ENCODE peak calls at places on chromosomes 13 and 19, in six cellular contexts. H is stimulated activated CD8-positive, alpha-beta memory T cell treated with anti-CD3 and anti-CD28 coated beads, Interleukin-15, amount 100 ng/mL, for 1 hour; F is T-helper 9 cell; P is putamen; Q is astrocyte of the spinal cord; A is astrocyte of the hippocampus. Z is an unnamed sample.

GRCh38 chr13:109154546-109154945 is 525.1 kb downstream of the MYO16 start:
- DNase-seq in P (no peak), F (no peak), A (no peak), H (no peak), Q (no peak), Z (no peak)

GRCh38 chr19:33373701-33374405 is at the start of gene CEBPG:
- DNase-seq in F (peak; percentile 56), P (no peak), H (no peak), Q (peak; percentile 54), A (peak; percentile 84), Z (peak; percentile 81)

GRCh38 chr13:65236841-65237418 is 1993.2 kb downstream of the PCDH9 start:
- DNase-seq in Q (no peak), F (no peak), A (no peak), H (no peak), P (no peak), Z (no peak)

GRCh38 chr19:17026706-17027427 is at the start of gene CPAMD8:
- DNase-seq in Q (no peak), P (no peak), A (no peak), H (no peak), F (no peak), Z (peak; percentile 73)

GRCh38 chr13:82058364-82058763 is 1717.4 kb upstream of the SPRY2 start:
- DNase-seq in P (no peak), F (no peak), H (no peak), Q (no peak), A (no peak), Z (no peak)

GRCh38 chr19:38676023-38676877 is 28.8 kb downstream of the ACTN4 start:
- DNase-seq in H (no peak), P (no peak), A (no peak), F (no peak), Q (peak; percentile 71), Z (peak; percentile 72)

GRCh38 chr19:14472202-14472961 is 2.8 kb downstream of the PTGER1 start:
- DNase-seq in A (peak; percentile 78), H (peak; percentile 86), Q (peak; percentile 22), P (peak; percentile 34), F (peak; percentile 91), Z (peak; percentile 82)

GRCh38 chr19:34096020-34096915 is 76.0 kb upstream of the LSM14A start:
- DNase-seq in F (no peak), Q (peak; percentile 60), A (peak; percentile 61), P (peak; percentile 14), H (no peak), Z (peak; percentile 84)

GRCh38 chr13:30851697-30852096 is 54.4 kb upstream of the MEDAG start:
- DNase-seq in A (no peak), H (no peak), P (no peak), Q (no peak), F (no peak), Z (no peak)

GRCh38 chr19:42032428-42032827 is 37.6 kb downstream of the GRIK5 start:
- DNase-seq in A (peak; percentile 53), F (no peak), P (no peak), H (no peak), Q (no peak), Z (peak; percentile 74)

GRCh38 chr19:18453269-18454024 is 15.5 kb upstream of the ISYNA1 start:
- DNase-seq in F (no peak), H (no peak), Q (no peak), P (no peak), A (peak; percentile 70), Z (no peak)

GRCh38 chr19:11031421-11032070 is 57.7 kb upstream of the LDLR start:
- DNase-seq in F (no peak), A (no peak), H (no peak), Q (no peak), P (no peak), Z (no peak)

GRCh38 chr13:48853381-48854102 is 122.2 kb upstream of the FNDC3A start:
- DNase-seq in A (no peak), F (no peak), H (no peak), Q (peak; percentile 53), P (no peak), Z (peak; percentile 36)

GRCh38 chr19:625257-625656 is 8.1 kb downstream of the POLRMT start:
- DNase-seq in F (no peak), A (no peak), H (no peak), P (no peak), Q (no peak), Z (no peak)

GRCh38 chr19:2083174-2083854 is 12.8 kb downstream of the MOB3A start:
- DNase-seq in F (peak; percentile 57), H (peak; percentile 48), P (no peak), A (no peak), Q (no peak), Z (no peak)

GRCh38 chr19:44677019-44677809 is 5.9 kb downstream of the CEACAM19 start:
- DNase-seq in Q (peak; percentile 61), P (no peak), H (no peak), F (no peak), A (peak; percentile 51), Z (peak; percentile 48)

Z was measured in left kidney.